ENCODE peak calls at places on chromosome 10, in four cellular contexts. One of them, this sample, is unnamed.

GRCh38 chr10:70508912-70509366 is 30.4 kb downstream of the PALD1 start:
- DNase-seq in body of pancreas: peak
- DNase-seq in NB4: no peak
- DNase-seq in epithelial cell of proximal tubule: no peak
- DNase-seq in this sample: no peak

GRCh38 chr10:74255800-74256422 is 104.9 kb downstream of the ADK start:
- DNase-seq in NB4: peak
- DNase-seq in body of pancreas: no peak
- DNase-seq in epithelial cell of proximal tubule: no peak
- DNase-seq in this sample: no peak

GRCh38 chr10:74289172-74289571 is 138.2 kb downstream of the ADK start:
- DNase-seq in NB4: no peak
- DNase-seq in epithelial cell of proximal tubule: no peak
- DNase-seq in body of pancreas: no peak
- DNase-seq in this sample: no peak

GRCh38 chr10:91689731-91690168 is 56.9 kb upstream of the PPP1R3C start:
- DNase-seq in epithelial cell of proximal tubule: no peak
- DNase-seq in body of pancreas: no peak
- DNase-seq in NB4: peak
- DNase-seq in this sample: no peak

GRCh38 chr10:37390901-37391300 is 265.5 kb downstream of the ANKRD30A start:
- DNase-seq in NB4: peak
- DNase-seq in epithelial cell of proximal tubule: no peak
- DNase-seq in body of pancreas: no peak
- DNase-seq in this sample: no peak

GRCh38 chr10:70678757-70679489 is 6.6 kb downstream of the ADAMTS14 start:
- DNase-seq in body of pancreas: no peak
- DNase-seq in NB4: no peak
- DNase-seq in epithelial cell of proximal tubule: no peak
- DNase-seq in this sample: no peak

GRCh38 chr10:77600640-77601039 is 37.0 kb downstream of the KCNMA1 start:
- DNase-seq in body of pancreas: no peak
- DNase-seq in epithelial cell of proximal tubule: no peak
- DNase-seq in NB4: no peak
- DNase-seq in this sample: no peak

GRCh38 chr10:2920166-2920565 is 147.2 kb upstream of the PFKP start:
- DNase-seq in NB4: no peak
- DNase-seq in epithelial cell of proximal tubule: no peak
- DNase-seq in body of pancreas: no peak
- DNase-seq in this sample: no peak

GRCh38 chr10:60175418-60175817 is 214.3 kb downstream of the ANK3 start:
- DNase-seq in NB4: no peak
- DNase-seq in epithelial cell of proximal tubule: no peak
- DNase-seq in body of pancreas: no peak
- DNase-seq in this sample: no peak

GRCh38 chr10:76303682-76304316 is 872.4 kb downstream of the LRMDA start:
- DNase-seq in body of pancreas: peak
- DNase-seq in epithelial cell of proximal tubule: no peak
- DNase-seq in NB4: peak
- DNase-seq in this sample: peak

GRCh38 chr10:104018471-104018870 is 51.5 kb downstream of the SLK start:
- DNase-seq in epithelial cell of proximal tubule: no peak
- DNase-seq in NB4: no peak
- DNase-seq in body of pancreas: no peak
- DNase-seq in this sample: no peak

GRCh38 chr10:404341-404740 is 269.1 kb downstream of the ZMYND11 start:
- DNase-seq in NB4: no peak
- DNase-seq in body of pancreas: no peak
- DNase-seq in epithelial cell of proximal tubule: no peak
- DNase-seq in this sample: peak

GRCh38 chr10:61936770-61937169 is 35.3 kb downstream of the ARID5B start:
- DNase-seq in epithelial cell of proximal tubule: no peak
- DNase-seq in body of pancreas: no peak
- DNase-seq in NB4: no peak
- DNase-seq in this sample: no peak

GRCh38 chr10:128161031-128161430 is 34.8 kb upstream of the MKI67 start:
- DNase-seq in body of pancreas: no peak
- DNase-seq in NB4: peak
- DNase-seq in epithelial cell of proximal tubule: no peak
- DNase-seq in this sample: no peak

GRCh38 chr10:34537629-34538231 is 277.4 kb downstream of the PARD3 start:
- DNase-seq in body of pancreas: no peak
- DNase-seq in epithelial cell of proximal tubule: no peak
- DNase-seq in NB4: no peak
- DNase-seq in this sample: no peak
- H3K4me3 ChIP-seq in body of pancreas: no peak
- H3K4me3 ChIP-seq in epithelial cell of proximal tubule: no peak
- H3K4me3 ChIP-seq in NB4: no peak
- H3K4me3 ChIP-seq in this sample: no peak

DNA sequence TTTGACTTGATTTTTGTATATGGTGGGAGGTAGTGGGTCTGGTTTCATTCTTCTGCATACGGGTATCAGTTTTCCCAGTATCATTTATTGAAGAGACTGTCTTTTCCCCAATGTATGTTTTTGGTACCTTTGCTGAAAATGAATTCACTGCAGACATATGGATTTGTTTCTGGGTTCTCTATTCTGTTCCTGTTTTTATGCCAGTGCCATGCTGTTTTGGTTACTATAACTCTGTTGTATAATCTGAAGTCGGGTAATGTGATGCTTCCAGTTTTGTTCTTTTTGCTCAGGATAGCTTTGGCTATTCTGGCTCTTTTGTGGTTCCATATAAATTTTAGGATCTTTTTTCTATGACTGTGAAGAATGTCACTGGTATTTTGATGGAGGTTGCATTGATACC is 836 bp downstream of the ECD start:
- DNase-seq in body of pancreas: no peak
- DNase-seq in epithelial cell of proximal tubule: no peak
- DNase-seq in NB4: no peak
- DNase-seq in this sample: no peak
- H3K4me3 ChIP-seq in body of pancreas: peak
- H3K4me3 ChIP-seq in epithelial cell of proximal tubule: peak
- H3K4me3 ChIP-seq in NB4: peak
- H3K4me3 ChIP-seq in this sample: peak

DNA sequence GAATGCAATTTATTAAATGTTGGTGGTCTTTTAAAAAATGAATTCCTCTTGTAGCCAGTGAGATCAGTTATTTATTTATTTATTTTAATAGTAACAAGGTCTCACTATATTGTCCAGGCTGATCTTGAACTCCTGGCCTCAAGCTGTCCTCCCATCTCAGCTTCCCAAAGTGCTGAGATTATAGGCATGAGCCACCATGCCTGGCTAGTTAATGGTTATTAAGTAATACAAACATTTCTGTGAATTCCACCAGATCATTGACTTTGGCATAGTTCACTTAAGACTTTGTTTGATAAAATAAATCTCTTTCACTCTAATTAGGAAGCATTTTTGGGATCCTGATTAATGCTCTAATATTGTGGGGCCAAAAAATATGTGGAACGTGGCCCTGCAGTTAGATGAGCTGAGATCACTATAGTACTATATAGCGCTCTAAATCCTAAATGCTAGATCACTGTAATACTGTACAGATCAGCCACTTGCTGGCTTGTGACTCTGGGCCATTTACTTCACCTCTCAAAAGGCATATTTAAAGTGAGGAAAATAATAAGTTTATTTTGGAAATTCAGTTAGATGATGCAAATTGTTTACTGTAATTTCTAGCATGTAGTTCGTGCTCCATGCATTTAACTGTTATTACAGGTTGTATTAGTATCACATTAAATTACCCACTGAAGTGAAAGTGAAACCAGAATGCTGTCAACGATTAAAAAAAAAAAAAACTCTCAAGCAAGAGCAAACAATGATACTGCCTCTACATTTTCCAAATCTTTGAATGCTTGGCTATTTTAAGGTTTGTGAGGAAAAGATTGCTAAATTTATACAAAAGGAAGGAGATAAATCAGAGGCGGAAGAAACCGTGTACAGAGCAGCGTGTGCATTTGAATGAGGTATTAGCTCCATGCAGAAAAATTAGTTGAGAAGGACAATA is 15.9 kb upstream of the FAS start:
- DNase-seq in epithelial cell of proximal tubule: no peak
- DNase-seq in NB4: peak
- DNase-seq in body of pancreas: peak
- DNase-seq in this sample: no peak
- H3K4me3 ChIP-seq in epithelial cell of proximal tubule: peak
- H3K4me3 ChIP-seq in NB4: peak
- H3K4me3 ChIP-seq in body of pancreas: peak
- H3K4me3 ChIP-seq in this sample: peak

DNA sequence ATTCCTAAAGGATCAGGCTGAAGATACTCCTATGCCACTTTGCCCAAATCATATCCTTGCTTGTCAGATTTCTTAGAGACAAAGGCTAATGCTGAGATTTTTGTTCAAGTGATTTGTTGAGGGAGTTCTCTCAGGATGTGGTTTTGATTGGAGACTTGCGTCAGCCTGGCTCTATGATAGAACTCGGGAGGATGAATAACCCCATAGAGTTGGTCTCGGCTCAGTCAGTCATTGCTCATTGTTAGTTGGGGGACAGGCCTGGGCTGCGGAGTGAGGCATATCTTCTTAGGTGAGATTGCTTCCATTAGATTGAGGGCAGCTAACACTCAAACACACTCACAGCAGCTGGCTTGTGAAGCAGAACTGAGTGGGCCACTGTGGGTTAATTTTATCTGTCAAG is 203.4 kb downstream of the KIF20B start:
- DNase-seq in body of pancreas: no peak
- DNase-seq in epithelial cell of proximal tubule: no peak
- DNase-seq in NB4: no peak
- DNase-seq in this sample: no peak
- H3K4me3 ChIP-seq in body of pancreas: no peak
- H3K4me3 ChIP-seq in epithelial cell of proximal tubule: no peak
- H3K4me3 ChIP-seq in NB4: no peak
- H3K4me3 ChIP-seq in this sample: no peak

GRCh38 chr10:72260215-72260587 is 13.5 kb upstream of the DDIT4 start:
- DNase-seq in body of pancreas: no peak
- DNase-seq in epithelial cell of proximal tubule: no peak
- DNase-seq in NB4: no peak
- DNase-seq in this sample: no peak
- H3K4me3 ChIP-seq in body of pancreas: no peak
- H3K4me3 ChIP-seq in epithelial cell of proximal tubule: no peak
- H3K4me3 ChIP-seq in NB4: peak
- H3K4me3 ChIP-seq in this sample: no peak

This sample was measured in brain microvascular endothelial cell.